ENCODE peak calls at places on chromosomes 4 and X, in nine cellular contexts. One of them, this sample, is unnamed.

GRCh38 chr4:185142911-185143595 is at the start of gene SLC25A4:
- DNase-seq in AG09309: peak; percentile 7
- DNase-seq in adipocyte: peak; percentile 89
- DNase-seq in A549: peak; percentile 62
- DNase-seq in mucosa of descending colon: peak; percentile 88
- DNase-seq in AG04449: no peak
- DNase-seq in lung: peak; percentile 85
- DNase-seq in PC-9: peak; percentile 37
- DNase-seq in A673: peak; percentile 90
- DNase-seq in this sample: peak; percentile 97

GRCh38 chr4:16659120-16659519 is 239.3 kb downstream of the LDB2 start:
- DNase-seq in AG09309: no peak
- DNase-seq in adipocyte: peak; percentile 86
- DNase-seq in A549: no peak
- DNase-seq in mucosa of descending colon: no peak
- DNase-seq in AG04449: no peak
- DNase-seq in lung: no peak
- DNase-seq in PC-9: no peak
- DNase-seq in A673: peak; percentile 45
- DNase-seq in this sample: no peak

GRCh38 chr4:163528618-163529017 is 34.1 kb downstream of the TMA16 start:
- DNase-seq in AG09309: no peak
- DNase-seq in adipocyte: no peak
- DNase-seq in A549: no peak
- DNase-seq in mucosa of descending colon: no peak
- DNase-seq in AG04449: no peak
- DNase-seq in lung: no peak
- DNase-seq in PC-9: no peak
- DNase-seq in A673: no peak
- DNase-seq in this sample: no peak

GRCh38 chr4:174365018-174365587 is 81.4 kb downstream of the CEP44 start:
- DNase-seq in AG09309: peak; percentile 20
- DNase-seq in adipocyte: peak; percentile 82
- DNase-seq in A549: no peak
- DNase-seq in mucosa of descending colon: peak; percentile 22
- DNase-seq in AG04449: no peak
- DNase-seq in lung: no peak
- DNase-seq in PC-9: no peak
- DNase-seq in A673: peak; percentile 55
- DNase-seq in this sample: no peak

GRCh38 chr4:23266401-23266800 is 573.7 kb downstream of the GBA3 start:
- DNase-seq in AG09309: no peak
- DNase-seq in adipocyte: no peak
- DNase-seq in A549: no peak
- DNase-seq in mucosa of descending colon: no peak
- DNase-seq in AG04449: no peak
- DNase-seq in lung: no peak
- DNase-seq in PC-9: no peak
- DNase-seq in A673: no peak
- DNase-seq in this sample: no peak

GRCh38 chr4:36283912-36284465 is 2.6 kb downstream of the DTHD1 start:
- DNase-seq in AG09309: no peak
- DNase-seq in adipocyte: no peak
- DNase-seq in A549: no peak
- DNase-seq in mucosa of descending colon: no peak
- DNase-seq in AG04449: no peak
- DNase-seq in lung: no peak
- DNase-seq in PC-9: no peak
- DNase-seq in A673: no peak
- DNase-seq in this sample: no peak

GRCh38 chrX:110569506-110569905 is 210.9 kb downstream of the RTL9 start:
- DNase-seq in AG09309: peak; percentile 20
- DNase-seq in adipocyte: no peak
- DNase-seq in A549: no peak
- DNase-seq in mucosa of descending colon: no peak
- DNase-seq in AG04449: no peak
- DNase-seq in lung: no peak
- DNase-seq in PC-9: peak; percentile 64
- DNase-seq in A673: no peak
- DNase-seq in this sample: no peak

GRCh38 chr4:51859476-51860032 is 16.6 kb downstream of the DCUN1D4 start:
- DNase-seq in AG09309: no peak
- DNase-seq in adipocyte: peak; percentile 69
- DNase-seq in A549: no peak
- DNase-seq in mucosa of descending colon: no peak
- DNase-seq in AG04449: no peak
- DNase-seq in lung: no peak
- DNase-seq in PC-9: no peak
- DNase-seq in A673: no peak
- DNase-seq in this sample: no peak

DNA sequence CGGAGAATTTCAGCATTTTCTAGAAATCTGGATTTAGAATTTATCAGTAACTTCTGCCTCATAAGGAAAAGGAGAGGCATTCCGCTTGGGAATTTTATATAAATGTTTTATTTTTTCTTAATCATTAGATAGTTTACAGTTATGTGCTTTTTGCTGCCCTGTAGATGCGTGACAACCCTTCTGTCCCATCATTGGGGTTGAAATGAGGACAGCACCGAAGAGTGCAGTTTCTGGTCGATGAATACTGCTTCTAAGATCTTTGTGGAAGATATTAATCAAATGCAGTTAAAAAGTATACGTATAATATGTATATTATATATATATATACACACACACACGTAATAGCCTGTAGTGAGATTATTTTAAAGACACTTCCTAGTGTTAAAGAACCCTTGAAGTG is 1.5 kb downstream of the RBPJ start:
- DNase-seq in AG09309: no peak
- DNase-seq in adipocyte: peak; percentile 54
- DNase-seq in A549: no peak
- DNase-seq in mucosa of descending colon: no peak
- DNase-seq in AG04449: no peak
- DNase-seq in lung: no peak
- DNase-seq in PC-9: no peak
- DNase-seq in A673: no peak
- DNase-seq in this sample: no peak
- H3K4me3 ChIP-seq in AG09309: peak overlapping the region; percentile 94
- H3K4me3 ChIP-seq in adipocyte: peak overlapping the region; percentile 92
- H3K4me3 ChIP-seq in A549: peak overlapping the region; percentile 71
- H3K4me3 ChIP-seq in mucosa of descending colon: no peak overlapping the region
- H3K4me3 ChIP-seq in AG04449: peak overlapping the region; percentile 90
- H3K4me3 ChIP-seq in lung: no peak overlapping the region
- H3K4me3 ChIP-seq in PC-9: peak overlapping the region; percentile 67
- H3K4me3 ChIP-seq in A673: peak overlapping the region; percentile 92
- H3K4me3 ChIP-seq in this sample: peak overlapping the region; percentile 89

DNA sequence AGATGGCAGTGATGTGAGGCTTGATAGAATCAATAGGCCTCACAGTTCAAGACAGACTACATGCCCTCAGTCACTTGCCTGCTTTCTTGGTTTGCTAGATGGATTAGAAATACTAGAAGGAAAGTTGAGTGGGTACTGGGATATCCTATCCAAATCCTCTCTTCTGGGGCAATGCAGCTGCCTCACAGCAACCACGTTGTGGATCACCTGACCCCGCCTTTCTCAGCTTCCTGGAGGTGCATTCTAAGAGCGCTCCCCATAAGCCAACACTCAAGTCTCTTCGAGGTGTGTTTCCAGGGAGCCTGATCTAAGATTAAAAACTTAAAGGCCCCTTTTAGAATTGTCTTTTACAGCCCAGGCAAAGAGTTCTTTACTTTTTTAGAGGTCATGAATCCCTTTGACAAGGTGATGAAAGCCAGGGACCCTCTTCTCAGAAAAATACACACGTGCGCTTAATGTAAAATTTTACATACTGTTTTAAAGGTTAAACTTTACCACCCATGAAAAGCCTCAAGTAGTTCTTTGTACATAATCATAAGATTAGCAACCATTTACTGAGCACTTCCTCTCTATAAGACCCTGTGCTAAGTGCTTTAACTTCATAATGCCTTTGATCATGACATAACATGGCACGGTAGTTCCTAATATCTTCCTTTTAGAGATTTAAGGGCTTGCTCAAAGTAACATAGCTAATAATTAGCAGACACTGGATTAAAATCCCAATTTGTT is 840 bp upstream of the RPL34 start:
- DNase-seq in AG09309: no peak
- DNase-seq in adipocyte: no peak
- DNase-seq in A549: no peak
- DNase-seq in mucosa of descending colon: peak; percentile 9
- DNase-seq in AG04449: no peak
- DNase-seq in lung: no peak
- DNase-seq in PC-9: no peak
- DNase-seq in A673: no peak
- DNase-seq in this sample: no peak
- H3K4me3 ChIP-seq in AG09309: no peak overlapping the region
- H3K4me3 ChIP-seq in adipocyte: peak overlapping the region; percentile 93
- H3K4me3 ChIP-seq in A549: peak overlapping the region; percentile 80
- H3K4me3 ChIP-seq in mucosa of descending colon: no peak overlapping the region
- H3K4me3 ChIP-seq in AG04449: peak overlapping the region; percentile 55
- H3K4me3 ChIP-seq in lung: no peak overlapping the region
- H3K4me3 ChIP-seq in PC-9: peak overlapping the region; percentile 88
- H3K4me3 ChIP-seq in A673: peak overlapping the region; percentile 76
- H3K4me3 ChIP-seq in this sample: no peak overlapping the region

GRCh38 chr4:76896048-76896447 is 1.9 kb downstream of the SOWAHB start:
- DNase-seq in AG09309: no peak
- DNase-seq in adipocyte: no peak
- DNase-seq in A549: no peak
- DNase-seq in mucosa of descending colon: no peak
- DNase-seq in AG04449: no peak
- DNase-seq in lung: no peak
- DNase-seq in PC-9: no peak
- DNase-seq in A673: no peak
- DNase-seq in this sample: no peak

GRCh38 chr4:76898385-76898692 is 395 bp upstream of the SOWAHB start:
- DNase-seq in AG09309: no peak
- DNase-seq in adipocyte: peak; percentile 12
- DNase-seq in A549: no peak
- DNase-seq in mucosa of descending colon: no peak
- DNase-seq in AG04449: no peak
- DNase-seq in lung: no peak
- DNase-seq in PC-9: no peak
- DNase-seq in A673: no peak
- DNase-seq in this sample: no peak

GRCh38 chr4:76896731-76897521 is 1.0 kb downstream of the SOWAHB start:
- DNase-seq in AG09309: no peak
- DNase-seq in adipocyte: peak; percentile 52
- DNase-seq in A549: peak; percentile 19
- DNase-seq in mucosa of descending colon: peak; percentile 66
- DNase-seq in AG04449: no peak
- DNase-seq in lung: no peak
- DNase-seq in PC-9: no peak
- DNase-seq in A673: peak; percentile 6
- DNase-seq in this sample: peak; percentile 79

GRCh38 chr4:76898949-76899640 is 1.2 kb upstream of the SOWAHB start:
- DNase-seq in AG09309: no peak
- DNase-seq in adipocyte: peak; percentile 25
- DNase-seq in A549: no peak
- DNase-seq in mucosa of descending colon: no peak
- DNase-seq in AG04449: no peak
- DNase-seq in lung: no peak
- DNase-seq in PC-9: no peak
- DNase-seq in A673: no peak
- DNase-seq in this sample: no peak

GRCh38 chr4:76897522-76898384 is at the start of gene SOWAHB:
- DNase-seq in AG09309: no peak
- DNase-seq in adipocyte: peak; percentile 48
- DNase-seq in A549: peak; percentile 10
- DNase-seq in mucosa of descending colon: peak; percentile 91
- DNase-seq in AG04449: no peak
- DNase-seq in lung: peak; percentile 86
- DNase-seq in PC-9: peak; percentile 77
- DNase-seq in A673: no peak
- DNase-seq in this sample: peak; percentile 92
- H3K4me3 ChIP-seq in AG09309: peak within 1 kb of the TSS; percentile 30
- H3K4me3 ChIP-seq in adipocyte: peak within 1 kb of the TSS; percentile 65
- H3K4me3 ChIP-seq in A549: peak within 1 kb of the TSS; percentile 61
- H3K4me3 ChIP-seq in mucosa of descending colon: peak within 1 kb of the TSS; percentile 47
- H3K4me3 ChIP-seq in AG04449: peak within 1 kb of the TSS; percentile 48
- H3K4me3 ChIP-seq in lung: peak within 1 kb of the TSS; percentile 51
- H3K4me3 ChIP-seq in PC-9: peak within 1 kb of the TSS; percentile 76
- H3K4me3 ChIP-seq in A673: peak within 1 kb of the TSS; percentile 43
- H3K4me3 ChIP-seq in this sample: peak within 1 kb of the TSS; percentile 69

GRCh38 chr4:81213671-81214070 is 1.4 kb downstream of the PRKG2 start:
- DNase-seq in AG09309: no peak
- DNase-seq in adipocyte: no peak
- DNase-seq in A549: no peak
- DNase-seq in mucosa of descending colon: no peak
- DNase-seq in AG04449: no peak
- DNase-seq in lung: no peak
- DNase-seq in PC-9: no peak
- DNase-seq in A673: no peak
- DNase-seq in this sample: no peak

GRCh38 chr4:81215936-81216335 is 914 bp upstream of the PRKG2 start:
- DNase-seq in AG09309: no peak
- DNase-seq in adipocyte: no peak
- DNase-seq in A549: no peak
- DNase-seq in mucosa of descending colon: no peak
- DNase-seq in AG04449: no peak
- DNase-seq in lung: no peak
- DNase-seq in PC-9: no peak
- DNase-seq in A673: no peak
- DNase-seq in this sample: no peak

GRCh38 chr4:81214144-81214517 is 891 bp downstream of the PRKG2 start:
- DNase-seq in AG09309: no peak
- DNase-seq in adipocyte: no peak
- DNase-seq in A549: no peak
- DNase-seq in mucosa of descending colon: no peak
- DNase-seq in AG04449: no peak
- DNase-seq in lung: no peak
- DNase-seq in PC-9: no peak
- DNase-seq in A673: no peak
- DNase-seq in this sample: no peak

GRCh38 chr4:81215219-81215892 is at the start of gene PRKG2:
- DNase-seq in AG09309: no peak
- DNase-seq in adipocyte: no peak
- DNase-seq in A549: no peak
- DNase-seq in mucosa of descending colon: peak; percentile 31
- DNase-seq in AG04449: no peak
- DNase-seq in lung: peak; percentile 59
- DNase-seq in PC-9: no peak
- DNase-seq in A673: no peak
- DNase-seq in this sample: peak; percentile 29

DNA sequence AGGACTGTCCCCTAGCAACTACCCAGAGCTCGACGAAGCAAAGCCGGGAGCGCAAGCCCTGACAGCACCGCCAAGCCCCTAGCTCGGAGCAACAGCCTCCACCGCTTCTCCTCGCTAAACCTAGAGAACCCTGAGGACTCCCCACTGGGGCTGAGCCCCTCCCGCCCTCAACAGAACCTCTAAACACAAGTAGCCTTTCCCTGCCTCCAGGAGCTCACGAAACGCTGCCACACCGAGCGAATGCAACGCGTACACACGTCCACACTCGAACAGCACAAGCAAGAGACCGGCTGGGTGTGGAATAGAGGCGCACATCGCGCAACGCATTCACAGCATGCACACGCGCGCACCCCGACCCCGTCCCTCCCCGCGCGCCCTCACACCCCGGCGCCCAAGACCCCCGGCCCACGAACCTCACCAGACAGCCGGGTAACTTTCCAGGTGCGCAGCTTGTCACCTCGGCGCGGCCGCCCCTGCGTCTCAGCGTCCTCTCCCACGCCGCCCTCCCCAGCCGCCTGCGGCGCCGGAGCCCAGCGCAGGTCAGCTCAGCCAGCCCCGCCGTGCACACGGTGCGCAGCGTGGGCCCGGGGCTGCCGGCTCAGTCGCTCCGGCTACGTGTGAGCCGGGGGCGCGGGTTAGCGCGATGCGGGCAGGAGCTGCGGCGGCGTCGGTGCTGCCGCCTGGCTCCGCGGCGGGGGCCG is 354 bp downstream of the PRKG2 start:
- DNase-seq in AG09309: no peak
- DNase-seq in adipocyte: peak; percentile 68
- DNase-seq in A549: no peak
- DNase-seq in mucosa of descending colon: peak; percentile 21
- DNase-seq in AG04449: no peak
- DNase-seq in lung: peak; percentile 38
- DNase-seq in PC-9: no peak
- DNase-seq in A673: no peak
- DNase-seq in this sample: peak; percentile 74
- H3K4me3 ChIP-seq in AG09309: peak overlapping the region; percentile 58
- H3K4me3 ChIP-seq in adipocyte: peak overlapping the region; percentile 83
- H3K4me3 ChIP-seq in A549: peak overlapping the region; percentile 47
- H3K4me3 ChIP-seq in mucosa of descending colon: peak overlapping the region; percentile 3
- H3K4me3 ChIP-seq in AG04449: peak overlapping the region; percentile 49
- H3K4me3 ChIP-seq in lung: peak overlapping the region; percentile 46
- H3K4me3 ChIP-seq in PC-9: no peak overlapping the region
- H3K4me3 ChIP-seq in A673: no peak overlapping the region
- H3K4me3 ChIP-seq in this sample: peak overlapping the region; percentile 47

This sample was measured in H7.